ENCODE peak calls at places on chromosomes 7 and 10, in nine cellular contexts. F is IMR-90, G is endothelial cell of umbilical vein, N is right lobe of liver, L is Panc1, I is brain microvascular endothelial cell, Y is heart right ventricle, A is neural progenitor cell, K is fibroblast of lung. W is an unnamed sample.

GRCh38 chr7:155800741-155801267 is 11.5 kb downstream of the SHH start:
- DNase-seq in F (no peak), G (no peak), N (no peak), L (no peak), I (no peak), Y (no peak), A (no peak), K (no peak), W (no peak)

GRCh38 chr7:85851571-85852193 is 664.8 kb upstream of the SEMA3D start:
- DNase-seq in F (peak), G (peak), N (no peak), L (no peak), I (no peak), Y (no peak), A (peak), K (peak), W (peak)

GRCh38 chr7:16657656-16658279 is 11.8 kb downstream of the BZW2 start:
- DNase-seq in F (peak), G (no peak), N (no peak), L (no peak), I (peak), Y (peak), A (peak), K (peak), W (peak)

GRCh38 chr10:117007080-117007479 is 2.1 kb upstream of the SHTN1 start:
- DNase-seq in F (peak), G (peak), N (no peak), L (peak), I (peak), Y (no peak), A (no peak), K (peak), W (peak)

GRCh38 chr10:132630156-132630555 is 92.6 kb downstream of the INPP5A start:
- DNase-seq in F (no peak), G (no peak), N (no peak), L (no peak), I (no peak), Y (no peak), A (no peak), K (no peak), W (no peak)

GRCh38 chr7:157488966-157489365 is 152.2 kb downstream of the DNAJB6 start:
- DNase-seq in F (no peak), G (no peak), N (peak), L (no peak), I (no peak), Y (no peak), A (no peak), K (no peak), W (no peak)

GRCh38 chr10:132407846-132408278 is 10.9 kb downstream of the PWWP2B start:
- DNase-seq in F (peak), G (peak), N (no peak), L (no peak), I (peak), Y (no peak), A (no peak), K (peak), W (peak)

GRCh38 chr7:18064242-18064838 is 36.7 kb upstream of the PRPS1L1 start:
- DNase-seq in F (no peak), G (peak), N (no peak), L (peak), I (peak), Y (no peak), A (peak), K (no peak), W (no peak)

GRCh38 chr10:92965314-92965713 is 95.3 kb upstream of the CYP26C1 start:
- DNase-seq in F (peak), G (peak), N (no peak), L (peak), I (no peak), Y (no peak), A (peak), K (peak), W (peak)

GRCh38 chr10:5317547-5318107 is 47.1 kb upstream of the UCN3 start:
- DNase-seq in F (peak), G (peak), N (no peak), L (peak), I (peak), Y (no peak), A (no peak), K (peak), W (peak)

GRCh38 chr7:2131341-2131740 is 101.4 kb downstream of the MAD1L1 start:
- DNase-seq in F (no peak), G (no peak), N (no peak), L (no peak), I (no peak), Y (no peak), A (no peak), K (no peak), W (no peak)

GRCh38 chr7:132251327-132251659 is 325.0 kb downstream of the PLXNA4 start:
- DNase-seq in F (no peak), G (no peak), N (no peak), L (no peak), I (no peak), Y (peak), A (peak), K (no peak), W (peak)

GRCh38 chr10:8233832-8234259 is 179.4 kb downstream of the GATA3 start:
- DNase-seq in F (no peak), G (no peak), N (no peak), L (no peak), I (no peak), Y (no peak), A (no peak), K (no peak), W (no peak)

GRCh38 chr10:48804740-48805182 is 120.1 kb downstream of the WDFY4 start:
- DNase-seq in F (no peak), G (no peak), N (no peak), L (no peak), I (no peak), Y (no peak), A (no peak), K (no peak), W (no peak)

GRCh38 chr10:50421026-50421719 is 169.9 kb upstream of the ASAH2 start:
- DNase-seq in F (peak), G (peak), N (peak), L (peak), I (peak), Y (peak), A (peak), K (peak), W (peak)

GRCh38 chr10:98384531-98385133 is 30.4 kb downstream of the PYROXD2 start:
- DNase-seq in F (no peak), G (no peak), N (no peak), L (no peak), I (no peak), Y (no peak), A (no peak), K (no peak), W (no peak)

GRCh38 chr7:84336303-84336702 is 141.7 kb upstream of the SEMA3A start:
- DNase-seq in F (peak), G (no peak), N (no peak), L (no peak), I (peak), Y (no peak), A (no peak), K (peak), W (no peak)

GRCh38 chr10:1413823-1414222 is 323.5 kb downstream of the ADARB2 start:
- DNase-seq in F (no peak), G (no peak), N (peak), L (no peak), I (no peak), Y (no peak), A (no peak), K (no peak), W (no peak)

GRCh38 chr10:32050145-32050544 is 6.1 kb downstream of the KIF5B start:
- DNase-seq in F (no peak), G (no peak), N (no peak), L (no peak), I (no peak), Y (no peak), A (no peak), K (no peak), W (no peak)

DNA sequence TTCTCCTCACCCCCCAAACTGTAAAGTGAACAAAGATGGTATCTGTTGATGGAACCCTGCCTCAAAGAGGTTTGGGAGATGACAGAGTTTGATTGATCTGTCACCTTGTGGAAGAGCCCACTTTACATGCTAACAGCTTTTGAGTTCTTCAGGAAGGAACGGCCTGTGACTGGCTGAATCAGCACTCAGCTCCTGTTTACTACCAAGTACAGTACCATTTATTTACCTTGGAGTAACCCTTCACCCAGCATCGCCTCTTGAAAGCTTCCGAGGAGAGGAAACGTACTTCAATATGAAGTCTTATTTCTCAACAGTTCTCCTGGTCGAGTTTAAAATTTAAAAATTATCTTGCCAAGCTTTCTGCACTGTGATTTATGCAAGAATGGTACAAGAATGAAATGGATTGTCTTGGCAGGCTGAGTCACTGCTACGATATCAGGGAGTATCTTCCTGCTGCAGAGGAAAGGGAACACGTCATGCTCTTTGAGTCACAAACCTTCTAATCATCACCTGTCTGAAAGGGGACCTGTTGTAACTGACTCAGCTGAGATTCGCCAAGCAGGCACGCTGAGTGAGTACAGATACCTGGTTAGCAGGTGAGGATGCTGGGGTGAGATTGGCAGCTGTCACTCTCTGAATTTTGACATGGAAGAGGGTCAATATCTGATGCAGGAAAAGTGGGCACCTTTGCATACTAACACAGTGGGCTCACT is 30.1 kb downstream of the KLF6 start:
- DNase-seq in F (peak), G (peak), N (no peak), L (no peak), I (peak), Y (no peak), A (no peak), K (peak), W (peak)
- H3K27ac ChIP-seq in F (no peak), G (peak), N (no peak), L (peak), I (peak), Y (peak), A (no peak), K (no peak), W (peak)

DNA sequence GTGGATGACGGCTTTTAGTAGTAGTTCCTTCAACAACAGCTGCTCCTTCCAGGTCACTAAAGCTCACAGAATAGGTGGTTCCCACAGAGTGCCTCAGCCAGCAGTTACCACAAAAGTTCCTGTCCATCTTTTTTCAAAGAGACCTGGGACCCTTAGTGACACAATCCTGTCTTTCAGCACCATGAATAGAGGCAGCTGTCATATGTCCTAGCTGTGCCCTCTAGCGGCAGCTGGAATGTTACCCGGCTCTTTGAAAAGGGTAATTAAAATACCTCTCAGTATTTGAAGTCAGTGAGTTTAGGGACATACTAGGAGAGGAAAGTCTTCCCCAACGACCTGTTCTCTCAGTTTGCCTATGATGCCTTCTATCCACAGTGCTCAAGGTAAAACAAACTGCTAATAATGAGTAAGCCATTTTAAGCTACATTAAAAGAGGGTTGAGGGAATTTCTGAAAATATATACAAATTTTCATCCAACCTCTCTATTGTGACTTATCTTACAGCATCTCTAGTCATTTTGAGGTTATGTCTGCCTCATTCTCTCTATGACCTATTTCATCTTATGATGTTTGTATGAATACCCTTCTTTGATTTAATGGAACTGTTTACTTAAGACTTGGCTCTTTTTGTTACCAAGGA is 290.8 kb downstream of the NXPH1 start:
- DNase-seq in F (no peak), G (no peak), N (peak), L (peak), I (peak), Y (peak), A (peak), K (no peak), W (peak)
- TF ChIP-seq CTCF in F (no peak), G (peak), N (peak), L (peak), I (peak), Y (peak), A (peak), K (no peak), W (peak)

DNA sequence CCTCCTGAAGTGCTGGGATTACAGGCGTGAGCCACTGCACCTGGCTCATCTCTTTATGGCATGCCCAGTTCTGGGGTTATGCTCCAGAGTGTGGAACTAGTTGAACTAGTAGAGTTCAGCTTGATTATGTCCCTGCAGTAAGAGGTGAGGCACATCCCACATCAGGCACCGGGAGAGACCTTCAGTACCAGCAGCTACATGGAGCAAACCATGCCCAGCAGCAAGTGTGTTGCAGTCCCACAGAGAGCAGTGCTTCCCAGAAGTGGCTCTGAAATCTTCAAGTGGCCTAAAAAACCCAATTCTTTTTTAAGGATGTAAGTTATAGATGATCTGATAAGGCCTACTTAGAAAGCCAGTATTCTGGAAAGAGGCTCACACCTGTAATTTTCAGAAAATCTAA is 331.9 kb upstream of the PRKCQ start:
- DNase-seq in F (no peak), G (no peak), N (no peak), L (no peak), I (no peak), Y (no peak), A (no peak), K (no peak), W (peak)
- H3K27ac ChIP-seq in F (no peak), G (no peak), N (no peak), L (no peak), I (no peak), Y (no peak), A (no peak), K (no peak), W (peak)

GRCh38 chr10:17113346-17113745 is 16.3 kb downstream of the CUBN start:
- DNase-seq in F (no peak), G (no peak), N (no peak), L (no peak), I (no peak), Y (no peak), A (no peak), K (no peak), W (peak)

GRCh38 chr10:17112566-17112965 is 17.0 kb downstream of the CUBN start:
- DNase-seq in F (no peak), G (no peak), N (no peak), L (no peak), I (no peak), Y (no peak), A (no peak), K (no peak), W (no peak)

GRCh38 chr10:17116193-17116592 is 13.4 kb downstream of the CUBN start:
- DNase-seq in F (no peak), G (peak), N (no peak), L (no peak), I (no peak), Y (no peak), A (no peak), K (no peak), W (no peak)

GRCh38 chr10:17113889-17114288 is 15.7 kb downstream of the CUBN start:
- DNase-seq in F (peak), G (peak), N (no peak), L (no peak), I (no peak), Y (no peak), A (no peak), K (peak), W (no peak)

DNA sequence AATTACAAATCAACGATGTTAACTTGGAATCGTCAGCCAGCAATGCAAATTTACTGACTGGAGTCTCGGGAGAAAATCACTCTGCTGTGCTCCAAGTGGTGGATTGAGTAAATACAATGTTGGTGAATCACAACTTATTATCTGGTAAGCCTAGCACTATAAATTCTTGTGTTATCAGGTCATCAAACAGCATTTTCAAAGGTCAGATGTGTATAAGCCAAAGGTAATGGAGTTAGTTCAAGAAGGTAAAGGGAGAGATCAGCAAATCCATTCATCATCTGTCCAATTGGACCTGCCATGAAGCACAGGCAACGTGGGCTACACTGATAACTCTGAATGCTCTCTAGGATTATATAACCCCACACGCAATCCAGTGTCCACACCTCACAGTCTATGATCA is 13.9 kb downstream of the CUBN start:
- DNase-seq in F (peak), G (peak), N (no peak), L (peak), I (peak), Y (no peak), A (no peak), K (peak), W (peak)
- TF ChIP-seq CTCF in F (peak), G (peak), N (no peak), L (no peak), I (peak), Y (no peak), A (no peak), K (no peak), W (no peak)

GRCh38 chr10:110857265-110858158 is 14.2 kb upstream of the PDCD4 start:
- DNase-seq in F (peak), G (peak), N (peak), L (no peak), I (peak), Y (no peak), A (no peak), K (peak), W (no peak)
- H3K27ac ChIP-seq in F (peak), G (no peak), N (peak), L (peak), I (no peak), Y (no peak), A (no peak), K (no peak), W (peak)

GRCh38 chr7:64618785-64619456 is 47.0 kb upstream of the ZNF107 start:
- DNase-seq in F (peak), G (peak), N (no peak), L (peak), I (peak), Y (peak), A (peak), K (peak), W (peak)
- TF ChIP-seq CTCF in F (peak), G (peak), N (peak), L (peak), I (peak), Y (peak), A (peak), K (peak), W (no peak)

GRCh38 chr10:13816195-13816926 is 229.6 kb downstream of the PRPF18 start:
- DNase-seq in F (peak), G (peak), N (peak), L (no peak), I (peak), Y (peak), A (no peak), K (peak), W (no peak)
- H3K27ac ChIP-seq in F (peak), G (peak), N (no peak), L (no peak), I (peak), Y (peak), A (no peak), K (peak), W (no peak)

W was measured in RWPE1.